ENCODE peak calls at places on chromosomes 1 and 21, in four cellular contexts. H, R, Z and N are unnamed samples.

GRCh38 chr21:37462087-37462861 is 95.7 kb downstream of the DYRK1A start:
- DNase-seq in H (no peak), R (no peak), Z (no peak), N (no peak)

GRCh38 chr1:204723131-204723787 is 37.7 kb upstream of the LRRN2 start:
- DNase-seq in H (no peak), R (no peak), Z (no peak), N (peak; percentile 82)

GRCh38 chr1:30600258-30600657 is 123.1 kb downstream of the MATN1 start:
- DNase-seq in H (no peak), R (no peak), Z (no peak), N (no peak)

GRCh38 chr1:234371414-234371813 is 1.8 kb upstream of the COA6 start:
- DNase-seq in H (no peak), R (no peak), Z (no peak), N (no peak)

GRCh38 chr1:179079113-179079761 is 2.6 kb upstream of the TOR3A start:
- DNase-seq in H (peak; percentile 55), R (peak; percentile 24), Z (no peak), N (peak; percentile 48)

GRCh38 chr21:32137266-32137665 is 141.6 kb downstream of the MIS18A start:
- DNase-seq in H (no peak), R (no peak), Z (no peak), N (no peak)

GRCh38 chr1:96713649-96714048 is 7.9 kb upstream of the PTBP2 start:
- DNase-seq in H (no peak), R (no peak), Z (no peak), N (no peak)

GRCh38 chr1:205582471-205583291 is 49.1 kb downstream of the ELK4 start:
- DNase-seq in H (peak; percentile 31), R (no peak), Z (no peak), N (no peak)

GRCh38 chr1:3352084-3352951 is 102.1 kb upstream of the ARHGEF16 start:
- DNase-seq in H (peak; percentile 16), R (no peak), Z (no peak), N (no peak)

GRCh38 chr1:19268445-19268844 is 16.8 kb downstream of the MRTO4 start:
- DNase-seq in H (no peak), R (no peak), Z (no peak), N (no peak)

GRCh38 chr1:219042769-219043168 is 130.9 kb upstream of the LYPLAL1 start:
- DNase-seq in H (no peak), R (no peak), Z (no peak), N (no peak)

GRCh38 chr1:6004412-6005123 is 12.3 kb upstream of the NPHP4 start:
- DNase-seq in H (no peak), R (no peak), Z (no peak), N (no peak)